ENCODE peak calls at places on chromosomes 13 and 19, in ten cellular contexts. N, K, T, X, E, R, S, V, A and Q are unnamed samples.

GRCh38 chr19:17205237-17206140 is 9.7 kb upstream of the USE1 start:
- DNase-seq in T (peak; percentile 38), A (peak; percentile 39), N (peak; percentile 84), E (peak; percentile 67), K (peak; percentile 78), X (peak; percentile 78), V (no peak), S (no peak), R (no peak), Q (no peak)

GRCh38 chr19:8224394-8225145 is 15.4 kb downstream of the CERS4 start:
- DNase-seq in V (peak; percentile 35), K (peak; percentile 73), E (no peak), N (no peak), A (no peak), T (peak; percentile 62), S (peak; percentile 70), R (peak; percentile 72), X (no peak), Q (no peak)

GRCh38 chr19:5228932-5229777 is 111.5 kb downstream of the PTPRS start:
- DNase-seq in T (no peak), S (no peak), X (no peak), V (peak; percentile 47), R (no peak), K (no peak), A (peak; percentile 25), N (no peak), E (peak; percentile 35), Q (no peak)

GRCh38 chr13:113186061-113186900 is 22.2 kb downstream of the PCID2 start:
- DNase-seq in R (no peak), S (no peak), N (no peak), K (no peak), T (no peak), V (no peak), A (no peak), E (no peak), X (no peak), Q (no peak)

GRCh38 chr13:68748038-68748437 is 1359.6 kb upstream of the ATXN8OS start:
- DNase-seq in A (no peak), S (no peak), V (no peak), T (no peak), X (no peak), R (no peak), E (no peak), N (no peak), K (no peak), Q (no peak)

GRCh38 chr13:102846261-102847015 is 606 bp downstream of the ERCC5 start:
- DNase-seq in R (peak; percentile 27), X (peak; percentile 52), S (peak; percentile 28), K (peak; percentile 73), T (no peak), E (peak; percentile 31), N (peak; percentile 40), V (peak; percentile 19), A (no peak), Q (no peak)

GRCh38 chr19:4124638-4125037 is 716 bp upstream of the MAP2K2 start:
- DNase-seq in K (no peak), R (no peak), X (no peak), A (no peak), V (no peak), T (no peak), N (no peak), E (no peak), S (no peak), Q (no peak)

GRCh38 chr19:50718255-50719118 is 1.1 kb downstream of the SHANK1 start:
- DNase-seq in K (no peak), R (no peak), N (no peak), T (no peak), V (no peak), S (peak; percentile 33), A (no peak), X (no peak), E (peak; percentile 56), Q (no peak)

GRCh38 chr13:30191491-30192100 is 115.8 kb downstream of the KATNAL1 start:
- DNase-seq in K (no peak), T (no peak), V (no peak), A (no peak), N (no peak), R (no peak), S (no peak), E (no peak), X (no peak), Q (peak; percentile 9)

GRCh38 chr13:63012016-63012415 is 1596.4 kb upstream of the PCDH20 start:
- DNase-seq in V (no peak), K (no peak), T (no peak), A (no peak), N (no peak), X (no peak), E (no peak), S (no peak), R (no peak), Q (no peak)

GRCh38 chr19:34337747-34338146 is 27.2 kb upstream of the GPI start:
- DNase-seq in X (peak; percentile 91), A (no peak), K (no peak), V (no peak), E (peak; percentile 69), R (no peak), N (no peak), S (no peak), T (no peak), Q (no peak)

GRCh38 chr13:56166864-56167263 is 973.9 kb upstream of the PRR20A start:
- DNase-seq in T (no peak), K (no peak), X (no peak), A (no peak), R (no peak), N (no peak), V (no peak), S (no peak), E (no peak), Q (no peak)

GRCh38 chr13:52955505-52955904 is 73.1 kb upstream of the OLFM4 start:
- DNase-seq in A (no peak), E (no peak), N (no peak), T (no peak), K (no peak), S (no peak), R (no peak), X (no peak), V (no peak), Q (no peak)

GRCh38 chr19:48962849-48963165 is 2.3 kb upstream of the FTL start:
- DNase-seq in S (no peak), R (no peak), E (no peak), N (no peak), K (no peak), A (no peak), V (no peak), T (no peak), X (no peak), Q (no peak)

GRCh38 chr19:48959341-48960239 is 4.9 kb downstream of the BAX start:
- DNase-seq in X (no peak), A (no peak), R (no peak), N (no peak), S (no peak), K (no peak), E (no peak), V (no peak), T (no peak), Q (no peak)

GRCh38 chr19:48962029-48962848 is 2.9 kb upstream of the FTL start:
- DNase-seq in N (peak; percentile 79), T (no peak), R (peak; percentile 64), V (no peak), X (peak; percentile 78), A (no peak), S (peak; percentile 80), E (peak; percentile 44), K (peak; percentile 80), Q (peak; percentile 68)

GRCh38 chr19:48961673-48962028 is 3.5 kb upstream of the FTL start:
- DNase-seq in N (no peak), E (no peak), S (no peak), X (no peak), K (no peak), T (no peak), V (no peak), R (no peak), A (no peak), Q (no peak)

GRCh38 chr19:48961051-48961649 is 4.0 kb upstream of the FTL start:
- DNase-seq in N (no peak), E (no peak), T (no peak), R (no peak), V (no peak), S (no peak), K (no peak), X (no peak), A (no peak), Q (no peak)
- TF ChIP-seq POLR2A in N (no peak), E (no peak), T (no peak), R (no peak), V (no peak), S (no peak), K (no peak), X (no peak), A (no peak), Q (no peak)

GRCh38 chr19:41551711-41552110 is 24.3 kb upstream of the CEACAM21 start:
- DNase-seq in N (no peak), R (no peak), S (no peak), K (no peak), E (no peak), T (no peak), X (no peak), A (no peak), V (no peak), Q (no peak)

GRCh38 chr19:41548047-41548446 is 27.9 kb upstream of the CEACAM21 start:
- DNase-seq in R (no peak), S (no peak), K (no peak), V (no peak), N (no peak), T (no peak), X (no peak), E (no peak), A (no peak), Q (no peak)

GRCh38 chr19:41551212-41551610 is 24.8 kb upstream of the CEACAM21 start:
- DNase-seq in A (no peak), N (no peak), S (no peak), V (no peak), R (no peak), K (peak; percentile 40), X (no peak), T (no peak), E (no peak), Q (no peak)

GRCh38 chr19:41547569-41547968 is 28.4 kb upstream of the CEACAM21 start:
- DNase-seq in V (no peak), S (no peak), E (no peak), R (no peak), X (no peak), K (no peak), A (no peak), N (no peak), T (no peak), Q (no peak)

GRCh38 chr19:41548954-41549688 is 26.8 kb upstream of the CEACAM21 start:
- DNase-seq in A (no peak), X (no peak), N (peak; percentile 43), R (no peak), S (no peak), V (no peak), K (no peak), E (no peak), T (no peak), Q (no peak)
- TF ChIP-seq POLR2A in A (no peak), X (peak; percentile 52), N (no peak), R (no peak), S (no peak), V (no peak), K (no peak), E (peak; percentile 44), T (peak; percentile 40), Q (no peak)

GRCh38 chr19:48635263-48635965 is 1.8 kb downstream of the DBP start:
- DNase-seq in X (peak; percentile 66), A (peak; percentile 84), K (peak; percentile 88), V (peak; percentile 80), T (peak; percentile 70), E (peak; percentile 86), R (no peak), S (peak; percentile 72), N (peak; percentile 75), Q (no peak)
- TF ChIP-seq POLR2A in X (peak; percentile 23), A (peak; percentile 48), K (peak; percentile 52), V (peak; percentile 78), T (peak; percentile 85), E (peak; percentile 92), R (no peak), S (peak; percentile 47), N (no peak), Q (peak; percentile 16)

GRCh38 chr19:1406818-1407661 is at the start of gene DAZAP1:
- DNase-seq in A (peak; percentile 99), E (peak; percentile 99), K (peak; percentile 99), S (peak; percentile 99), X (peak; percentile 99), T (peak; percentile 98), V (peak; percentile 99), N (peak; percentile 100), R (peak; percentile 98), Q (peak; percentile 96)
- TF ChIP-seq POLR2A in A (peak; percentile 39), E (peak; percentile 62), K (no peak), S (peak; percentile 71), X (peak; percentile 45), T (peak; percentile 54), V (peak; percentile 61), N (no peak), R (no peak), Q (peak; percentile 66)